ENCODE peak calls at places on chromosomes 12 and 14, in ten cellular contexts. N is T-cell; S is AG08395; U is HFF-Myc; T is fibroblast of mammary gland; B is activated B cell treated with CpG ODN at 0.5 μM for 24 hours; E is activated naive CD4-positive, alpha-beta T cell treated with anti-CD3 and anti-CD28 coated beads for 36 hours; Q is glomerular endothelial cell; M is dermis microvascular lymphatic vessel endothelial cell; Y is hippocampal formation. K is an unnamed sample.

GRCh38 chr14:32469388-32470160 is 140.5 kb downstream of the AKAP6 start:
- DNase-seq in T (peak), B (no peak), E (no peak), S (peak), U (no peak), N (no peak), Y (no peak), M (peak), Q (peak), K (no peak)

GRCh38 chr12:104863549-104863948 is 94.5 kb downstream of the SLC41A2 start:
- DNase-seq in Q (no peak), E (no peak), B (no peak), S (peak), M (no peak), U (no peak), N (no peak), T (peak), Y (no peak), K (no peak)

GRCh38 chr12:13727707-13728147 is 253.7 kb downstream of the GRIN2B start:
- DNase-seq in M (peak), T (no peak), Y (no peak), S (no peak), U (no peak), E (no peak), N (no peak), Q (no peak), B (no peak), K (no peak)

GRCh38 chr14:97177016-97177415 is 379.8 kb downstream of the VRK1 start:
- DNase-seq in U (no peak), N (peak), M (no peak), B (no peak), T (peak), S (no peak), E (peak), Y (no peak), Q (no peak), K (no peak)

GRCh38 chr14:69789118-69789640 is 7.9 kb downstream of the SLC10A1 start:
- DNase-seq in U (no peak), T (no peak), M (no peak), E (no peak), S (no peak), Y (no peak), N (no peak), B (no peak), Q (no peak), K (no peak)

GRCh38 chr12:58922849-58923248 is 2.5 kb upstream of the LRIG3 start:
- DNase-seq in N (no peak), M (peak), Y (no peak), Q (no peak), E (no peak), U (no peak), T (peak), B (no peak), S (no peak), K (no peak)

GRCh38 chr14:77148510-77149231 is 7.1 kb upstream of the ZDHHC22 start:
- DNase-seq in B (no peak), T (peak), N (no peak), M (no peak), E (no peak), Y (no peak), Q (no peak), S (no peak), U (no peak), K (no peak)

GRCh38 chr12:68334136-68334535 is 2.0 kb upstream of the MDM1 start:
- DNase-seq in T (no peak), Q (no peak), U (no peak), Y (peak), M (peak), B (no peak), N (peak), S (no peak), E (peak), K (no peak)

GRCh38 chr12:28114488-28114887 is 75.8 kb upstream of the CCDC91 start:
- DNase-seq in E (no peak), S (peak), B (no peak), M (no peak), Y (no peak), U (no peak), T (peak), N (no peak), Q (no peak), K (no peak)

GRCh38 chr14:103731481-103731880 is 15.9 kb downstream of the ZFYVE21 start:
- DNase-seq in E (no peak), T (no peak), Y (no peak), U (no peak), S (no peak), Q (no peak), N (no peak), M (no peak), B (no peak), K (no peak)

GRCh38 chr12:101829639-101830390 is 944 bp downstream of the GNPTAB start:
- DNase-seq in N (no peak), U (no peak), T (no peak), M (peak), Y (no peak), B (no peak), S (no peak), Q (no peak), E (no peak), K (no peak)

GRCh38 chr12:6226002-6226700 is 26.0 kb downstream of the CD9 start:
- DNase-seq in Y (peak), M (peak), S (no peak), B (no peak), Q (no peak), T (peak), U (no peak), N (no peak), E (no peak), K (no peak)

GRCh38 chr12:95214466-95214865 is 2.8 kb downstream of the FGD6 start:
- DNase-seq in Q (no peak), E (no peak), N (no peak), M (peak), T (peak), B (no peak), S (no peak), U (no peak), Y (no peak), K (no peak)

GRCh38 chr14:89185919-89186849 is 230.8 kb downstream of the FOXN3 start:
- DNase-seq in N (no peak), E (no peak), B (no peak), T (peak), S (peak), Y (no peak), U (peak), M (no peak), Q (no peak), K (no peak)

GRCh38 chr14:34310724-34311123 is 151.3 kb downstream of the SPTSSA start:
- DNase-seq in S (no peak), U (no peak), M (no peak), T (no peak), E (no peak), N (no peak), Q (no peak), B (no peak), Y (no peak), K (no peak)

GRCh38 chr14:104792101-104792884 is 3.3 kb downstream of the AKT1 start:
- DNase-seq in B (no peak), M (no peak), E (no peak), U (no peak), Y (no peak), S (no peak), T (no peak), N (no peak), Q (no peak), K (no peak)

K was measured in CD14-positive monocyte.